ENCODE peak calls at places on chromosomes 11 and 22, in six cellular contexts. One of them, this sample, is unnamed.

GRCh38 chr11:114036156-114036811 is 23.2 kb upstream of the ZBTB16 start:
- DNase-seq in Peyer's patch: peak
- DNase-seq in spleen: peak
- DNase-seq in ovary: peak
- DNase-seq in stomach: peak
- DNase-seq in uterus: peak
- DNase-seq in this sample: peak

GRCh38 chr11:102010776-102011500 is 36.3 kb upstream of the CFAP300 start:
- DNase-seq in ovary: no peak
- DNase-seq in Peyer's patch: peak
- DNase-seq in spleen: no peak
- DNase-seq in stomach: peak
- DNase-seq in uterus: peak
- DNase-seq in this sample: peak

GRCh38 chr11:88555829-88556202 is 218.3 kb upstream of the CTSC start:
- DNase-seq in stomach: no peak
- DNase-seq in spleen: no peak
- DNase-seq in ovary: no peak
- DNase-seq in uterus: no peak
- DNase-seq in Peyer's patch: no peak
- DNase-seq in this sample: no peak

GRCh38 chr11:35539781-35540281 is 14.4 kb upstream of the PAMR1 start:
- DNase-seq in uterus: peak
- DNase-seq in Peyer's patch: no peak
- DNase-seq in ovary: peak
- DNase-seq in stomach: no peak
- DNase-seq in spleen: no peak
- DNase-seq in this sample: no peak

GRCh38 chr22:41922940-41923594 is 3.5 kb downstream of the TNFRSF13C start:
- DNase-seq in spleen: no peak
- DNase-seq in ovary: no peak
- DNase-seq in uterus: no peak
- DNase-seq in stomach: no peak
- DNase-seq in Peyer's patch: no peak
- DNase-seq in this sample: no peak

GRCh38 chr11:111303476-111303875 is 5.1 kb downstream of the POU2AF3 start:
- DNase-seq in Peyer's patch: no peak
- DNase-seq in stomach: peak
- DNase-seq in uterus: no peak
- DNase-seq in ovary: no peak
- DNase-seq in spleen: no peak
- DNase-seq in this sample: peak

GRCh38 chr11:1968454-1968995 is 21.4 kb downstream of the MRPL23 start:
- DNase-seq in Peyer's patch: no peak
- DNase-seq in uterus: no peak
- DNase-seq in stomach: no peak
- DNase-seq in spleen: peak
- DNase-seq in ovary: peak
- DNase-seq in this sample: peak

GRCh38 chr22:24486501-24486921 is 8.6 kb upstream of the UPB1 start:
- DNase-seq in spleen: no peak
- DNase-seq in ovary: no peak
- DNase-seq in Peyer's patch: no peak
- DNase-seq in uterus: no peak
- DNase-seq in stomach: no peak
- DNase-seq in this sample: no peak

GRCh38 chr11:85171648-85172257 is 455.4 kb downstream of the DLG2 start:
- DNase-seq in ovary: no peak
- DNase-seq in spleen: no peak
- DNase-seq in uterus: no peak
- DNase-seq in Peyer's patch: no peak
- DNase-seq in stomach: no peak
- DNase-seq in this sample: peak

GRCh38 chr22:45421349-45422057 is 8.0 kb downstream of the RIBC2 start:
- DNase-seq in stomach: no peak
- DNase-seq in ovary: no peak
- DNase-seq in uterus: no peak
- DNase-seq in spleen: no peak
- DNase-seq in Peyer's patch: no peak
- DNase-seq in this sample: no peak

GRCh38 chr11:129251067-129251466 is 58.9 kb upstream of the ARHGAP32 start:
- DNase-seq in Peyer's patch: no peak
- DNase-seq in uterus: no peak
- DNase-seq in ovary: no peak
- DNase-seq in stomach: no peak
- DNase-seq in spleen: no peak
- DNase-seq in this sample: no peak

GRCh38 chr11:62398011-62398994 is 20.5 kb upstream of the SCGB1A1 start:
- DNase-seq in ovary: peak
- DNase-seq in uterus: peak
- DNase-seq in stomach: no peak
- DNase-seq in spleen: peak
- DNase-seq in Peyer's patch: no peak
- DNase-seq in this sample: peak

GRCh38 chr22:37638351-37639069 is 959 bp upstream of the SH3BP1 start:
- DNase-seq in ovary: peak
- DNase-seq in Peyer's patch: peak
- DNase-seq in uterus: no peak
- DNase-seq in spleen: peak
- DNase-seq in stomach: peak
- DNase-seq in this sample: no peak

GRCh38 chr11:103222801-103223200 is 113.6 kb downstream of the DYNC2H1 start:
- DNase-seq in uterus: no peak
- DNase-seq in spleen: no peak
- DNase-seq in ovary: no peak
- DNase-seq in Peyer's patch: no peak
- DNase-seq in stomach: no peak
- DNase-seq in this sample: no peak

GRCh38 chr11:8261316-8261715 is 2.4 kb downstream of the LMO1 start:
- DNase-seq in stomach: peak
- DNase-seq in spleen: peak
- DNase-seq in ovary: no peak
- DNase-seq in uterus: no peak
- DNase-seq in Peyer's patch: no peak
- DNase-seq in this sample: no peak

GRCh38 chr11:26106713-26107112 is 225.2 kb upstream of the ANO3 start:
- DNase-seq in Peyer's patch: no peak
- DNase-seq in uterus: no peak
- DNase-seq in ovary: no peak
- DNase-seq in spleen: no peak
- DNase-seq in stomach: no peak
- DNase-seq in this sample: no peak

GRCh38 chr22:30890689-30891442 is 77.7 kb downstream of the MORC2 start:
- DNase-seq in stomach: peak
- DNase-seq in ovary: no peak
- DNase-seq in spleen: peak
- DNase-seq in Peyer's patch: peak
- DNase-seq in uterus: peak
- DNase-seq in this sample: no peak

GRCh38 chr22:35397095-35397904 is 2.6 kb upstream of the MCM5 start:
- DNase-seq in spleen: no peak
- DNase-seq in stomach: no peak
- DNase-seq in uterus: no peak
- DNase-seq in ovary: peak
- DNase-seq in Peyer's patch: no peak
- DNase-seq in this sample: no peak

GRCh38 chr11:121337740-121338272 is 45.2 kb downstream of the SC5D start:
- DNase-seq in stomach: no peak
- DNase-seq in Peyer's patch: no peak
- DNase-seq in ovary: no peak
- DNase-seq in uterus: no peak
- DNase-seq in spleen: no peak
- DNase-seq in this sample: no peak

GRCh38 chr11:16902182-16902581 is 112.0 kb downstream of the PLEKHA7 start:
- DNase-seq in uterus: no peak
- DNase-seq in ovary: no peak
- DNase-seq in Peyer's patch: no peak
- DNase-seq in stomach: no peak
- DNase-seq in spleen: no peak
- DNase-seq in this sample: no peak

GRCh38 chr11:114172055-114172861 is 112.7 kb downstream of the ZBTB16 start:
- DNase-seq in stomach: no peak
- DNase-seq in spleen: no peak
- DNase-seq in uterus: no peak
- DNase-seq in Peyer's patch: no peak
- DNase-seq in ovary: no peak
- DNase-seq in this sample: no peak

GRCh38 chr11:107040447-107041444 is 22.5 kb upstream of the GUCY1A2 start:
- DNase-seq in uterus: no peak
- DNase-seq in ovary: no peak
- DNase-seq in stomach: no peak
- DNase-seq in Peyer's patch: no peak
- DNase-seq in spleen: no peak
- DNase-seq in this sample: no peak

GRCh38 chr11:117873828-117874125 is 2.7 kb downstream of the FXYD6 start:
- DNase-seq in ovary: no peak
- DNase-seq in uterus: no peak
- DNase-seq in stomach: no peak
- DNase-seq in Peyer's patch: no peak
- DNase-seq in spleen: no peak
- DNase-seq in this sample: no peak

GRCh38 chr11:117874253-117874909 is 2.1 kb downstream of the FXYD6 start:
- DNase-seq in Peyer's patch: no peak
- DNase-seq in stomach: no peak
- DNase-seq in uterus: no peak
- DNase-seq in ovary: no peak
- DNase-seq in spleen: no peak
- DNase-seq in this sample: no peak

GRCh38 chr11:117876049-117876340 is 463 bp downstream of the FXYD6 start:
- DNase-seq in spleen: no peak
- DNase-seq in stomach: no peak
- DNase-seq in uterus: no peak
- DNase-seq in ovary: no peak
- DNase-seq in Peyer's patch: no peak
- DNase-seq in this sample: no peak

GRCh38 chr11:117875397-117876048 is 935 bp downstream of the FXYD6 start:
- DNase-seq in spleen: no peak
- DNase-seq in uterus: no peak
- DNase-seq in ovary: peak
- DNase-seq in Peyer's patch: no peak
- DNase-seq in stomach: no peak
- DNase-seq in this sample: peak

GRCh38 chr11:117874910-117875396 is 1.5 kb downstream of the FXYD6 start:
- DNase-seq in stomach: no peak
- DNase-seq in Peyer's patch: no peak
- DNase-seq in spleen: no peak
- DNase-seq in ovary: no peak
- DNase-seq in uterus: no peak
- DNase-seq in this sample: no peak
- H3K4me3 ChIP-seq in stomach: peak
- H3K4me3 ChIP-seq in Peyer's patch: no peak
- H3K4me3 ChIP-seq in spleen: peak
- H3K4me3 ChIP-seq in ovary: peak
- H3K4me3 ChIP-seq in uterus: peak
- H3K4me3 ChIP-seq in this sample: peak

GRCh38 chr22:50200333-50201190 is at the start of gene SELENOO:
- DNase-seq in uterus: peak
- DNase-seq in ovary: peak
- DNase-seq in spleen: peak
- DNase-seq in Peyer's patch: peak
- DNase-seq in stomach: peak
- DNase-seq in this sample: peak
- TF ChIP-seq POLR2A in uterus: peak
- TF ChIP-seq POLR2A in ovary: peak
- TF ChIP-seq POLR2A in spleen: peak
- TF ChIP-seq POLR2A in Peyer's patch: peak
- TF ChIP-seq POLR2A in stomach: no peak
- TF ChIP-seq POLR2A in this sample: peak

GRCh38 chr11:72226701-72227100 is 2.1 kb downstream of the INPPL1 start:
- DNase-seq in uterus: no peak
- DNase-seq in spleen: peak
- DNase-seq in stomach: peak
- DNase-seq in ovary: no peak
- DNase-seq in Peyer's patch: no peak
- DNase-seq in this sample: no peak
- H3K27ac ChIP-seq in uterus: no peak
- H3K27ac ChIP-seq in spleen: no peak
- H3K27ac ChIP-seq in stomach: peak
- H3K27ac ChIP-seq in ovary: no peak
- H3K27ac ChIP-seq in Peyer's patch: no peak
- H3K27ac ChIP-seq in this sample: no peak

DNA sequence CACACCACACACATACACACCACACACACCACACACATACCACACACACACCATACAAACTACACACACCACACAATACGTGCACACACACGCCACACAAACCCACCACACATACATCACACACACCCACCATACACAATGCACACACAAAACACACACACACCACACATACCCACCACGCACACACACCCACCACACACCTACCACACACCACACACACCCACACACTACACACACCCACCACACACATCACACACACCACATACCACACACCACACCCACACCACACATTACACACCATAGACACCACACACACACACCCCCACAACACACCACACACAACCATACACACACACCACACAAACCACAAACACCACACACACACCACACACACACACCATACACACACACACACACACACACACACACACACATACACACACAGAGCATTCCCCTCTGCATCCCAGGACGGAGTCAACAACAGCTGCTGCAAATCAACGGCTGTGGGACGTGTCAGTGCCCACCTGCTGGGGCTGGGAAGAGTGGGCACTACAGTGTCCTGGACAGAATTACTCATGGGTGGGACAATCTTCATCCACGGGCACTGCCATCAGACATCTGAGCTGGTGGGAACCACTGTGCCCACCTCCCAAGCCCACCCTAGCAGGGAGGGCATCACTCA is 8.5 kb downstream of the TP53I11 start:
- DNase-seq in stomach: no peak
- DNase-seq in ovary: no peak
- DNase-seq in spleen: no peak
- DNase-seq in Peyer's patch: no peak
- DNase-seq in uterus: no peak
- DNase-seq in this sample: no peak
- H3K4me3 ChIP-seq in stomach: no peak
- H3K4me3 ChIP-seq in ovary: no peak
- H3K4me3 ChIP-seq in spleen: no peak
- H3K4me3 ChIP-seq in Peyer's patch: no peak
- H3K4me3 ChIP-seq in uterus: no peak
- H3K4me3 ChIP-seq in this sample: no peak